ENCODE peak calls at places on chromosomes 2 and 18, in five cellular contexts. M is DMS79, R is adrenal gland, E is AG10803, Z is RWPE1. K is an unnamed sample.

GRCh38 chr2:69768789-69769188 is 26.9 kb downstream of the ANXA4 start:
- DNase-seq in E (no peak), R (no peak), M (no peak), Z (no peak), K (no peak)

GRCh38 chr2:151176661-151177060 is 85.0 kb downstream of the RBM43 start:
- DNase-seq in M (no peak), Z (no peak), E (no peak), R (no peak), K (no peak)

GRCh38 chr2:171703574-171704347 is 16.5 kb downstream of the DYNC1I2 start:
- DNase-seq in M (no peak), E (peak), Z (peak), R (no peak), K (no peak)

GRCh38 chr2:200590090-200590489 is 4.3 kb downstream of the AOX1 start:
- DNase-seq in E (peak), R (peak), Z (no peak), M (no peak), K (no peak)

GRCh38 chr2:108604196-108604595 is 69.9 kb downstream of the LIMS1 start:
- DNase-seq in M (no peak), R (no peak), E (no peak), Z (no peak), K (no peak)

GRCh38 chr2:235319095-235319494 is 174.7 kb upstream of the AGAP1 start:
- DNase-seq in M (no peak), R (no peak), Z (no peak), E (no peak), K (no peak)

GRCh38 chr2:149735237-149735958 is 147.8 kb upstream of the MMADHC start:
- DNase-seq in E (no peak), R (no peak), Z (no peak), M (no peak), K (no peak)

GRCh38 chr2:66729391-66729790 is 294.5 kb downstream of the MEIS1 start:
- DNase-seq in E (peak), Z (no peak), R (no peak), M (no peak), K (no peak)

GRCh38 chr2:25831744-25832449 is 46.4 kb downstream of the ASXL2 start:
- DNase-seq in E (no peak), M (no peak), R (no peak), Z (no peak), K (no peak)

GRCh38 chr2:160388464-160389263 is 104.9 kb downstream of the RBMS1 start:
- DNase-seq in R (peak), E (peak), M (no peak), Z (no peak), K (peak)

GRCh38 chr2:61356261-61356957 is 114.5 kb downstream of the USP34 start:
- DNase-seq in E (no peak), Z (no peak), M (no peak), R (peak), K (no peak)

GRCh38 chr18:23835076-23835475 is 145.8 kb downstream of the LAMA3 start:
- DNase-seq in M (no peak), E (no peak), R (no peak), Z (no peak), K (no peak)

GRCh38 chr2:62197017-62197586 is 1.2 kb downstream of the B3GNT2 start:
- DNase-seq in Z (peak), E (no peak), R (no peak), M (no peak), K (peak)

GRCh38 chr2:160367887-160368286 is 125.7 kb downstream of the RBMS1 start:
- DNase-seq in R (no peak), Z (no peak), M (no peak), E (peak), K (no peak)

GRCh38 chr2:181685150-181685688 is 4.9 kb upstream of the NEUROD1 start:
- DNase-seq in M (no peak), R (no peak), E (peak), Z (no peak), K (no peak)